ENCODE peak calls at places on chromosomes 12 and 14, in eight cellular contexts. One of them, this sample, is unnamed.

GRCh38 chr14:99217066-99217465 is 54.9 kb downstream of the BCL11B start:
- DNase-seq in cardiac fibroblast: no peak
- DNase-seq in BE2C: no peak
- DNase-seq in gastrocnemius medialis: no peak
- DNase-seq in left lung: no peak
- DNase-seq in HCT116: no peak
- DNase-seq in sigmoid colon: no peak
- DNase-seq in lung: no peak
- DNase-seq in this sample: no peak

GRCh38 chr12:1531654-1532366 is 62.6 kb downstream of the FBXL14 start:
- DNase-seq in lung: no peak
- DNase-seq in HCT116: no peak
- DNase-seq in BE2C: no peak
- DNase-seq in sigmoid colon: no peak
- DNase-seq in left lung: no peak
- DNase-seq in cardiac fibroblast: no peak
- DNase-seq in gastrocnemius medialis: no peak
- DNase-seq in this sample: no peak

GRCh38 chr14:65373011-65373670 is 39.4 kb upstream of the FUT8 start:
- DNase-seq in lung: no peak
- DNase-seq in left lung: peak; percentile 61
- DNase-seq in sigmoid colon: no peak
- DNase-seq in cardiac fibroblast: no peak
- DNase-seq in HCT116: no peak
- DNase-seq in gastrocnemius medialis: no peak
- DNase-seq in BE2C: no peak
- DNase-seq in this sample: no peak

GRCh38 chr14:102516531-102517411 is 7.2 kb upstream of the ANKRD9 start:
- DNase-seq in left lung: peak; percentile 94
- DNase-seq in BE2C: peak; percentile 73
- DNase-seq in gastrocnemius medialis: no peak
- DNase-seq in HCT116: no peak
- DNase-seq in lung: no peak
- DNase-seq in cardiac fibroblast: no peak
- DNase-seq in sigmoid colon: peak; percentile 78
- DNase-seq in this sample: peak; percentile 56

GRCh38 chr14:68322970-68323620 is 469.8 kb downstream of the ZFP36L1 start:
- DNase-seq in sigmoid colon: no peak
- DNase-seq in BE2C: no peak
- DNase-seq in gastrocnemius medialis: no peak
- DNase-seq in left lung: no peak
- DNase-seq in HCT116: no peak
- DNase-seq in cardiac fibroblast: no peak
- DNase-seq in lung: no peak
- DNase-seq in this sample: no peak

GRCh38 chr12:41983394-41983793 is 161.3 kb downstream of the GXYLT1 start:
- DNase-seq in left lung: no peak
- DNase-seq in lung: no peak
- DNase-seq in HCT116: no peak
- DNase-seq in sigmoid colon: no peak
- DNase-seq in cardiac fibroblast: no peak
- DNase-seq in BE2C: no peak
- DNase-seq in gastrocnemius medialis: no peak
- DNase-seq in this sample: no peak

GRCh38 chr14:56996721-56997399 is 186.6 kb upstream of the OTX2 start:
- DNase-seq in left lung: no peak
- DNase-seq in BE2C: no peak
- DNase-seq in lung: no peak
- DNase-seq in gastrocnemius medialis: no peak
- DNase-seq in sigmoid colon: no peak
- DNase-seq in HCT116: peak; percentile 23
- DNase-seq in cardiac fibroblast: no peak
- DNase-seq in this sample: no peak

GRCh38 chr12:3698218-3698974 is 54.5 kb downstream of the CRACR2A start:
- DNase-seq in lung: no peak
- DNase-seq in BE2C: no peak
- DNase-seq in cardiac fibroblast: peak; percentile 80
- DNase-seq in left lung: no peak
- DNase-seq in gastrocnemius medialis: peak; percentile 60
- DNase-seq in sigmoid colon: no peak
- DNase-seq in HCT116: no peak
- DNase-seq in this sample: no peak

GRCh38 chr14:64654072-64654899 is 49.9 kb upstream of the PLEKHG3 start:
- DNase-seq in BE2C: no peak
- DNase-seq in gastrocnemius medialis: no peak
- DNase-seq in sigmoid colon: no peak
- DNase-seq in cardiac fibroblast: peak; percentile 69
- DNase-seq in HCT116: no peak
- DNase-seq in lung: no peak
- DNase-seq in left lung: no peak
- DNase-seq in this sample: peak; percentile 16

GRCh38 chr14:100901391-100902183 is 1.9 kb downstream of the RTL1 start:
- DNase-seq in left lung: no peak
- DNase-seq in gastrocnemius medialis: no peak
- DNase-seq in sigmoid colon: peak; percentile 55
- DNase-seq in BE2C: peak; percentile 9
- DNase-seq in cardiac fibroblast: no peak
- DNase-seq in HCT116: no peak
- DNase-seq in lung: peak; percentile 25
- DNase-seq in this sample: no peak

GRCh38 chr14:39430762-39431415 is 1.3 kb downstream of the FBXO33 start:
- DNase-seq in cardiac fibroblast: no peak
- DNase-seq in BE2C: no peak
- DNase-seq in sigmoid colon: peak; percentile 65
- DNase-seq in HCT116: no peak
- DNase-seq in gastrocnemius medialis: no peak
- DNase-seq in lung: no peak
- DNase-seq in left lung: peak; percentile 72
- DNase-seq in this sample: peak; percentile 26

GRCh38 chr12:52581481-52581880 is 7.8 kb upstream of the KRT74 start:
- DNase-seq in BE2C: no peak
- DNase-seq in cardiac fibroblast: peak; percentile 29
- DNase-seq in lung: no peak
- DNase-seq in HCT116: no peak
- DNase-seq in gastrocnemius medialis: no peak
- DNase-seq in sigmoid colon: peak; percentile 40
- DNase-seq in left lung: no peak
- DNase-seq in this sample: no peak

GRCh38 chr12:70839544-70839943 is 81.0 kb downstream of the PTPRR start:
- DNase-seq in lung: no peak
- DNase-seq in cardiac fibroblast: no peak
- DNase-seq in BE2C: no peak
- DNase-seq in left lung: no peak
- DNase-seq in gastrocnemius medialis: no peak
- DNase-seq in HCT116: no peak
- DNase-seq in sigmoid colon: no peak
- DNase-seq in this sample: no peak

GRCh38 chr14:105014032-105014431 is 6.9 kb downstream of the CDCA4 start:
- DNase-seq in left lung: no peak
- DNase-seq in gastrocnemius medialis: no peak
- DNase-seq in cardiac fibroblast: no peak
- DNase-seq in lung: no peak
- DNase-seq in sigmoid colon: no peak
- DNase-seq in HCT116: no peak
- DNase-seq in BE2C: no peak
- DNase-seq in this sample: no peak

GRCh38 chr12:109840349-109841073 is 7.3 kb upstream of the TRPV4 start:
- DNase-seq in gastrocnemius medialis: no peak
- DNase-seq in sigmoid colon: no peak
- DNase-seq in HCT116: peak; percentile 60
- DNase-seq in cardiac fibroblast: no peak
- DNase-seq in BE2C: no peak
- DNase-seq in left lung: no peak
- DNase-seq in lung: no peak
- DNase-seq in this sample: no peak

GRCh38 chr12:113184098-113184899 is 979 bp downstream of the DDX54 start:
- DNase-seq in lung: no peak
- DNase-seq in cardiac fibroblast: no peak
- DNase-seq in HCT116: peak; percentile 65
- DNase-seq in left lung: peak; percentile 87
- DNase-seq in sigmoid colon: no peak
- DNase-seq in BE2C: no peak
- DNase-seq in gastrocnemius medialis: no peak
- DNase-seq in this sample: peak; percentile 89

GRCh38 chr12:97425802-97426484 is 36.7 kb upstream of the RMST start:
- DNase-seq in HCT116: no peak
- DNase-seq in lung: no peak
- DNase-seq in BE2C: no peak
- DNase-seq in gastrocnemius medialis: no peak
- DNase-seq in sigmoid colon: no peak
- DNase-seq in cardiac fibroblast: no peak
- DNase-seq in left lung: no peak
- DNase-seq in this sample: no peak

GRCh38 chr12:3281588-3282150 is 204.5 kb downstream of the TSPAN9 start:
- DNase-seq in HCT116: no peak
- DNase-seq in left lung: peak; percentile 49
- DNase-seq in sigmoid colon: no peak
- DNase-seq in cardiac fibroblast: peak; percentile 15
- DNase-seq in gastrocnemius medialis: no peak
- DNase-seq in lung: no peak
- DNase-seq in BE2C: peak; percentile 81
- DNase-seq in this sample: no peak

GRCh38 chr12:47394070-47394469 is 311.8 kb downstream of the RPAP3 start:
- DNase-seq in sigmoid colon: no peak
- DNase-seq in cardiac fibroblast: no peak
- DNase-seq in BE2C: no peak
- DNase-seq in left lung: no peak
- DNase-seq in lung: no peak
- DNase-seq in gastrocnemius medialis: no peak
- DNase-seq in HCT116: no peak
- DNase-seq in this sample: peak; percentile 43

GRCh38 chr12:47393403-47393790 is 312.4 kb downstream of the RPAP3 start:
- DNase-seq in BE2C: no peak
- DNase-seq in left lung: no peak
- DNase-seq in lung: no peak
- DNase-seq in cardiac fibroblast: peak; percentile 63
- DNase-seq in HCT116: no peak
- DNase-seq in gastrocnemius medialis: no peak
- DNase-seq in sigmoid colon: no peak
- DNase-seq in this sample: peak; percentile 32

GRCh38 chr12:47396902-47397663 is 308.7 kb downstream of the RPAP3 start:
- DNase-seq in left lung: no peak
- DNase-seq in cardiac fibroblast: no peak
- DNase-seq in lung: no peak
- DNase-seq in HCT116: no peak
- DNase-seq in sigmoid colon: no peak
- DNase-seq in gastrocnemius medialis: no peak
- DNase-seq in BE2C: no peak
- DNase-seq in this sample: peak; percentile 58

GRCh38 chr12:47400251-47400650 is 305.6 kb downstream of the RPAP3 start:
- DNase-seq in HCT116: no peak
- DNase-seq in sigmoid colon: no peak
- DNase-seq in cardiac fibroblast: no peak
- DNase-seq in gastrocnemius medialis: no peak
- DNase-seq in lung: no peak
- DNase-seq in BE2C: no peak
- DNase-seq in left lung: no peak
- DNase-seq in this sample: no peak

GRCh38 chr12:47397664-47398281 is 308.1 kb downstream of the RPAP3 start:
- DNase-seq in left lung: no peak
- DNase-seq in BE2C: peak; percentile 20
- DNase-seq in gastrocnemius medialis: no peak
- DNase-seq in sigmoid colon: no peak
- DNase-seq in lung: no peak
- DNase-seq in cardiac fibroblast: peak; percentile 84
- DNase-seq in HCT116: peak; percentile 34
- DNase-seq in this sample: peak; percentile 63
- TF ChIP-seq CTCF in left lung: peak; percentile 34
- TF ChIP-seq CTCF in BE2C: peak; percentile 30
- TF ChIP-seq CTCF in gastrocnemius medialis: no peak
- TF ChIP-seq CTCF in sigmoid colon: peak; percentile 36
- TF ChIP-seq CTCF in lung: peak; percentile 50
- TF ChIP-seq CTCF in cardiac fibroblast: peak; percentile 72
- TF ChIP-seq CTCF in HCT116: peak; percentile 63
- TF ChIP-seq CTCF in this sample: peak; percentile 80

DNA sequence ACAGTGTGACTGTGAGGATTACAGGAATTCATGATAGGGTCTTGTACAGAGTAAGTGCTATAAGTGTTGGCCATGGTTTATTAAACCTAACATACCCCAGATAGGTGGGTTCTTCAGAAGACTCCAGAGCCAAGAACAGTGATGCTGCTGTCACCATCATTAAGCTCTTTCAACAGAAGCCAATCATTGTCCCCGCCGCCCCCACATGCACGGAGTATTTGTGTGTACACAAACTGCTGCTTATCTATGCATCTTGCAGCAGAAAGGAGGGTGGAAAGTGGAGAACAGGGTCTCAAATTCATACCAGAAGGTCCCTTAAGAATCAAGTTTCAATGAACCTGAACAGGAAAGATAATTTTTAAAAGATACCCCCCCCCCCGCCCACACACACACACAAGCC is 51.2 kb downstream of the TMCC3 start:
- DNase-seq in HCT116: no peak
- DNase-seq in sigmoid colon: no peak
- DNase-seq in left lung: no peak
- DNase-seq in lung: no peak
- DNase-seq in cardiac fibroblast: no peak
- DNase-seq in BE2C: no peak
- DNase-seq in gastrocnemius medialis: no peak
- DNase-seq in this sample: no peak
- TF ChIP-seq CTCF in HCT116: no peak
- TF ChIP-seq CTCF in sigmoid colon: no peak
- TF ChIP-seq CTCF in left lung: no peak
- TF ChIP-seq CTCF in lung: no peak
- TF ChIP-seq CTCF in cardiac fibroblast: no peak
- TF ChIP-seq CTCF in BE2C: no peak
- TF ChIP-seq CTCF in gastrocnemius medialis: no peak
- TF ChIP-seq CTCF in this sample: no peak

GRCh38 chr14:31357279-31357678 is 63.1 kb downstream of the HEATR5A start:
- DNase-seq in gastrocnemius medialis: no peak
- DNase-seq in lung: no peak
- DNase-seq in BE2C: no peak
- DNase-seq in sigmoid colon: no peak
- DNase-seq in HCT116: no peak
- DNase-seq in left lung: no peak
- DNase-seq in cardiac fibroblast: no peak
- DNase-seq in this sample: no peak
- TF ChIP-seq CTCF in gastrocnemius medialis: no peak
- TF ChIP-seq CTCF in lung: no peak
- TF ChIP-seq CTCF in BE2C: no peak
- TF ChIP-seq CTCF in sigmoid colon: no peak
- TF ChIP-seq CTCF in HCT116: no peak
- TF ChIP-seq CTCF in left lung: no peak
- TF ChIP-seq CTCF in cardiac fibroblast: no peak
- TF ChIP-seq CTCF in this sample: no peak

DNA sequence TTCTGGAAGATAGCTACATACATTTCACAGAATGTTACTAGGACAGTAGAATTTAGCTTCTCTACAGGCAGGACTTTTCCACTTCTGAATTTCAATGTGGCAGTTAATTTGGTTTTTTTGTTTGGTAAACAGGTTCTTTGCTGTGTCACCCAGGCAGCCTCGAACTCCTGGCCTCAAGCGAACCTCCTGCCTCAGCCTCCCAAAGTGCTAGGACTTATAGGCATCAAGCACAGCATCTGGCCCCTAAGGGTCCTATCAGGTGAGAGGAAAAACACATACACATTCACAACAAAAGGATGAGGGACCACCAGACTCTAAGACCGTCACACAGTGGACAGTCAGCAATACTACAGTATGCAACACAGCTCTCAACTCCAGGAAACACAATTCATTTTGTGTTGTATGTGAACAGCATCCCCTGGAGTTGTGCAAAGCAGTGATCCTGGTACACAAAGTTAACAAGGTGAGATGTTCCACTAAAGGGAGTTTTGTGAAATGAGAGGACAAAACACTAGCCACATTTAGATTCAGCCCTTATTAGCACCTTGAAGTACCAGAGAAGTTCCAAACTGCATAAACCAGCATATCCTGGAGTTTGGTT is 6.9 kb downstream of the ATP2B1 start:
- DNase-seq in gastrocnemius medialis: no peak
- DNase-seq in cardiac fibroblast: no peak
- DNase-seq in HCT116: no peak
- DNase-seq in left lung: no peak
- DNase-seq in BE2C: no peak
- DNase-seq in lung: no peak
- DNase-seq in sigmoid colon: no peak
- DNase-seq in this sample: peak; percentile 7
- TF ChIP-seq CTCF in gastrocnemius medialis: no peak
- TF ChIP-seq CTCF in cardiac fibroblast: no peak
- TF ChIP-seq CTCF in HCT116: peak; percentile 45
- TF ChIP-seq CTCF in left lung: no peak
- TF ChIP-seq CTCF in BE2C: peak; percentile 26
- TF ChIP-seq CTCF in lung: no peak
- TF ChIP-seq CTCF in sigmoid colon: no peak
- TF ChIP-seq CTCF in this sample: no peak